ENCODE peak calls at places on chromosomes 12 and 14, in nine cellular contexts. D is stromal cell of bone marrow; C is stimulated activated CD4-positive, alpha-beta T cell treated with anti-CD3 and anti-CD28 coated beads, Interleukin-1b, Interleukin-23, amount 100 ng/mL, for 48 hours; Y is mucosa of descending colon; X is NCI-H2029 treated with DMSO at 0.1 percent for 48 hours; U is iPS DF 19.7; H is choroid plexus epithelial cell; N is nucleus accumbens; F is hypothalamus. Z is an unnamed sample.
A peak's percentile ranks its signal among the peaks of the same experiment; 100 is the strongest.

GRCh38 chr12:93777249-93777648 is 100.1 kb downstream of the CRADD start:
- DNase-seq in D (peak; percentile 62), C (no peak), Y (no peak), X (no peak), U (no peak), H (peak; percentile 84), N (no peak), F (no peak), Z (no peak)

GRCh38 chr14:60658909-60659585 is 9.8 kb upstream of the SIX1 start:
- DNase-seq in D (no peak), C (no peak), Y (no peak), X (peak; percentile 79), U (no peak), H (peak; percentile 66), N (no peak), F (no peak), Z (no peak)

GRCh38 chr12:121776190-121777098 is 17.0 kb downstream of the RHOF start:
- DNase-seq in D (no peak), C (peak; percentile 86), Y (peak; percentile 95), X (peak; percentile 16), U (no peak), H (peak; percentile 60), N (no peak), F (no peak), Z (peak; percentile 76)

GRCh38 chr14:94460631-94461416 is 8.2 kb upstream of the SERPINA11 start:
- DNase-seq in D (no peak), C (no peak), Y (no peak), X (no peak), U (no peak), H (no peak), N (no peak), F (no peak), Z (no peak)

GRCh38 chr14:23147676-23148075 is 28.6 kb upstream of the CEBPE start:
- DNase-seq in D (no peak), C (no peak), Y (no peak), X (peak; percentile 80), U (no peak), H (peak; percentile 46), N (no peak), F (no peak), Z (no peak)

GRCh38 chr14:99674064-99674650 is 9.9 kb upstream of the CYP46A1 start:
- DNase-seq in D (no peak), C (no peak), Y (no peak), X (no peak), U (no peak), H (no peak), N (no peak), F (no peak), Z (no peak)

GRCh38 chr14:105859717-105860614 is 333.6 kb downstream of the TMEM121 start:
- DNase-seq in D (no peak), C (no peak), Y (no peak), X (no peak), U (no peak), H (no peak), N (no peak), F (no peak), Z (peak; percentile 36)

GRCh38 chr14:77023001-77023996 is 5.2 kb downstream of the IRF2BPL start:
- DNase-seq in D (no peak), C (peak; percentile 51), Y (peak; percentile 76), X (no peak), U (no peak), H (peak; percentile 63), N (no peak), F (no peak), Z (no peak)

GRCh38 chr12:123660328-123660727 is 10.6 kb upstream of the TCTN2 start:
- DNase-seq in D (peak; percentile 92), C (no peak), Y (no peak), X (no peak), U (no peak), H (peak; percentile 91), N (no peak), F (no peak), Z (no peak)

GRCh38 chr14:76203086-76204001 is 51.6 kb downstream of the GPATCH2L start:
- DNase-seq in D (peak; percentile 76), C (no peak), Y (peak; percentile 16), X (no peak), U (no peak), H (peak; percentile 99), N (no peak), F (no peak), Z (no peak)

GRCh38 chr12:85834378-85834777 is 1.8 kb downstream of the RASSF9 start:
- DNase-seq in D (no peak), C (no peak), Y (no peak), X (no peak), U (no peak), H (no peak), N (no peak), F (no peak), Z (no peak)

GRCh38 chr12:120962487-120963054 is 15.8 kb upstream of the HNF1A start:
- DNase-seq in D (no peak), C (no peak), Y (no peak), X (no peak), U (no peak), H (no peak), N (no peak), F (no peak), Z (no peak)

GRCh38 chr12:100826323-100826722 is 31.7 kb downstream of the ANO4 start:
- DNase-seq in D (peak; percentile 31), C (peak; percentile 1), Y (peak; percentile 77), X (no peak), U (no peak), H (peak; percentile 65), N (no peak), F (no peak), Z (no peak)

GRCh38 chr14:61940669-61941420 is 178.6 kb downstream of the SNAPC1 start:
- DNase-seq in D (no peak), C (no peak), Y (no peak), X (no peak), U (no peak), H (no peak), N (no peak), F (no peak), Z (no peak)

GRCh38 chr12:131202592-131203378 is 249.1 kb downstream of the ADGRD1 start:
- DNase-seq in D (no peak), C (no peak), Y (no peak), X (no peak), U (no peak), H (no peak), N (no peak), F (no peak), Z (no peak)

GRCh38 chr12:32309811-32310755 is 89.3 kb upstream of the FGD4 start:
- DNase-seq in D (no peak), C (no peak), Y (peak; percentile 51), X (no peak), U (no peak), H (peak; percentile 72), N (no peak), F (no peak), Z (no peak)

GRCh38 chr14:79836577-79836976 is 374.7 kb downstream of the DIO2 start:
- DNase-seq in D (peak; percentile 47), C (no peak), Y (no peak), X (no peak), U (no peak), H (peak; percentile 30), N (no peak), F (no peak), Z (no peak)

GRCh38 chr14:65382586-65382985 is 29.9 kb upstream of the FUT8 start:
- DNase-seq in D (no peak), C (no peak), Y (no peak), X (no peak), U (no peak), H (no peak), N (no peak), F (no peak), Z (no peak)

GRCh38 chr12:43309845-43310405 is 242.1 kb downstream of the ADAMTS20 start:
- DNase-seq in D (no peak), C (no peak), Y (no peak), X (no peak), U (no peak), H (peak; percentile 96), N (no peak), F (no peak), Z (no peak)

GRCh38 chr12:121538699-121539061 is 42.1 kb downstream of the KDM2B start:
- DNase-seq in D (no peak), C (peak; percentile 30), Y (peak; percentile 26), X (no peak), U (peak; percentile 52), H (no peak), N (no peak), F (no peak), Z (no peak)

GRCh38 chr12:26434299-26434915 is 239.0 kb downstream of the SSPN start:
- DNase-seq in D (peak; percentile 41), C (peak; percentile 2), Y (peak; percentile 52), X (peak; percentile 30), U (peak; percentile 9), H (peak; percentile 81), N (no peak), F (no peak), Z (no peak)

GRCh38 chr14:68292467-68293334 is 473.1 kb downstream of the RAD51B start:
- DNase-seq in D (no peak), C (no peak), Y (peak; percentile 74), X (no peak), U (no peak), H (no peak), N (no peak), F (no peak), Z (no peak)

GRCh38 chr12:119008691-119009221 is 27.4 kb downstream of the SRRM4 start:
- DNase-seq in D (no peak), C (no peak), Y (no peak), X (no peak), U (no peak), H (no peak), N (no peak), F (no peak), Z (no peak)

GRCh38 chr12:116924558-116925453 is 14.1 kb downstream of the FBXW8 start:
- DNase-seq in D (peak; percentile 40), C (peak; percentile 47), Y (peak; percentile 51), X (no peak), U (no peak), H (peak; percentile 77), N (no peak), F (no peak), Z (peak; percentile 22)

GRCh38 chr12:50390284-50390683 is 6.1 kb downstream of the FAM186A start:
- DNase-seq in D (peak; percentile 67), C (no peak), Y (no peak), X (no peak), U (no peak), H (peak; percentile 91), N (no peak), F (no peak), Z (no peak)

GRCh38 chr12:55972045-55972843 is 1.6 kb upstream of the RAB5B start:
- DNase-seq in D (no peak), C (no peak), Y (no peak), X (no peak), U (no peak), H (peak; percentile 87), N (no peak), F (no peak), Z (no peak)

GRCh38 chr12:1776139-1776975 is 44.0 kb upstream of the LRTM2 start:
- DNase-seq in D (peak; percentile 77), C (no peak), Y (no peak), X (no peak), U (no peak), H (peak; percentile 76), N (no peak), F (no peak), Z (no peak)

GRCh38 chr14:105847400-105847799 is 321.0 kb downstream of the TMEM121 start:
- DNase-seq in D (no peak), C (no peak), Y (no peak), X (no peak), U (no peak), H (no peak), N (no peak), F (no peak), Z (no peak)

GRCh38 chr12:72286526-72286925 is 14.4 kb downstream of the TRHDE start:
- DNase-seq in D (no peak), C (no peak), Y (no peak), X (no peak), U (no peak), H (no peak), N (no peak), F (no peak), Z (no peak)

GRCh38 chr14:36690301-36691020 is 28.8 kb downstream of the PAX9 start:
- DNase-seq in D (peak; percentile 17), C (no peak), Y (no peak), X (no peak), U (no peak), H (peak; percentile 18), N (no peak), F (no peak), Z (no peak)

GRCh38 chr12:63930971-63931370 is 86.5 kb downstream of the SRGAP1 start:
- DNase-seq in D (peak; percentile 58), C (no peak), Y (no peak), X (no peak), U (no peak), H (peak; percentile 45), N (no peak), F (no peak), Z (no peak)

Z was measured in activated effector memory CD4-positive, alpha-beta T cell treated with Interleukin-2 at 50 U/mL for 16 hours.